ENCODE peak calls at places on chromosomes 1 and 21, in five cellular contexts. R is breast epithelium, X is transverse colon, H is A673, U is keratinocyte. G is an unnamed sample.
A peak's percentile ranks its signal among the peaks of the same experiment; 100 is the strongest.

GRCh38 chr1:227541129-227541528 is 22.2 kb upstream of the ZNF678 start:
- DNase-seq in X (no peak), R (peak; percentile 43), H (no peak), U (no peak), G (no peak)

GRCh38 chr1:16078925-16079656 is 5.6 kb upstream of the FAM131C start:
- DNase-seq in U (no peak), R (peak; percentile 82), X (peak; percentile 85), H (peak; percentile 86), G (peak; percentile 93)

GRCh38 chr1:46303872-46304326 is 401 bp downstream of the UQCRH start:
- DNase-seq in U (no peak), X (no peak), H (no peak), R (no peak), G (no peak)

GRCh38 chr21:18204931-18205330 is 39.7 kb upstream of the CHODL start:
- DNase-seq in U (no peak), X (no peak), R (no peak), H (peak; percentile 11), G (peak; percentile 39)

GRCh38 chr1:182166750-182167149 is 105.2 kb upstream of the ZNF648 start:
- DNase-seq in X (no peak), U (no peak), R (no peak), H (no peak), G (no peak)

GRCh38 chr1:55640708-55641473 is 425.7 kb upstream of the USP24 start:
- DNase-seq in H (no peak), U (no peak), X (peak; percentile 54), R (no peak), G (no peak)

GRCh38 chr1:80579055-80579454 is 1221.7 kb upstream of the ADGRL2 start:
- DNase-seq in H (no peak), U (no peak), R (no peak), X (no peak), G (no peak)

GRCh38 chr1:159580340-159580739 is 7.3 kb upstream of the APCS start:
- DNase-seq in U (no peak), R (no peak), H (no peak), X (no peak), G (no peak)

GRCh38 chr1:56453016-56453721 is 126.2 kb downstream of the PLPP3 start:
- DNase-seq in U (no peak), H (no peak), R (no peak), X (no peak), G (no peak)

GRCh38 chr1:218837051-218837450 is 336.6 kb upstream of the LYPLAL1 start:
- DNase-seq in U (no peak), H (no peak), R (no peak), X (no peak), G (no peak)

GRCh38 chr1:47186267-47187185 is 3.3 kb downstream of the PDZK1IP1 start:
- DNase-seq in X (no peak), H (no peak), R (no peak), U (no peak), G (no peak)

GRCh38 chr1:228287541-228288425 is 79.9 kb downstream of the OBSCN start:
- DNase-seq in X (no peak), R (peak; percentile 47), U (no peak), H (no peak), G (no peak)

GRCh38 chr1:56160916-56161315 is 418.4 kb downstream of the PLPP3 start:
- DNase-seq in R (no peak), X (no peak), U (no peak), H (no peak), G (no peak)

GRCh38 chr1:17168480-17168878 is 36.4 kb upstream of the PADI1 start:
- DNase-seq in X (no peak), U (no peak), H (no peak), R (no peak), G (no peak)

GRCh38 chr1:199161766-199162303 is 523.0 kb downstream of the PTPRC start:
- DNase-seq in U (no peak), R (no peak), H (peak; percentile 72), X (no peak), G (no peak)

GRCh38 chr21:44921928-44922327 is 1.2 kb upstream of the ITGB2 start:
- DNase-seq in H (no peak), U (no peak), X (no peak), R (no peak), G (no peak)

GRCh38 chr1:174883361-174883760 is 116.4 kb upstream of the CACYBP start:
- DNase-seq in X (no peak), H (peak; percentile 64), U (no peak), R (no peak), G (peak; percentile 36)

GRCh38 chr1:192554904-192555303 is 20.7 kb upstream of the RGS1 start:
- DNase-seq in U (no peak), H (no peak), R (no peak), X (no peak), G (no peak)

GRCh38 chr1:5493708-5494390 is 498.4 kb downstream of the NPHP4 start:
- DNase-seq in H (no peak), X (no peak), R (no peak), U (no peak), G (no peak)

GRCh38 chr1:31497601-31498000 is 78.7 kb upstream of the TINAGL1 start:
- DNase-seq in H (no peak), R (no peak), U (no peak), X (no peak), G (no peak)

GRCh38 chr21:21103692-21104091 is 105.5 kb downstream of the NCAM2 start:
- DNase-seq in R (no peak), H (no peak), X (no peak), U (no peak), G (no peak)

GRCh38 chr1:112317140-112317539 is 78.9 kb upstream of the CTTNBP2NL start:
- DNase-seq in X (no peak), R (no peak), H (no peak), U (no peak), G (peak; percentile 87)

GRCh38 chr1:24009406-24009805 is 29.3 kb upstream of the SRSF10 start:
- DNase-seq in X (no peak), U (no peak), H (no peak), R (no peak), G (no peak)

GRCh38 chr21:31310750-31311149 is 33.3 kb downstream of the TIAM1 start:
- DNase-seq in R (no peak), H (no peak), X (no peak), U (peak; percentile 30), G (no peak)

GRCh38 chr1:54990916-54991315 is 7.8 kb upstream of the BSND start:
- DNase-seq in U (no peak), X (no peak), R (no peak), H (no peak), G (no peak)

GRCh38 chr1:228297242-228297641 is 89.4 kb downstream of the OBSCN start:
- DNase-seq in U (no peak), H (no peak), X (no peak), R (no peak), G (no peak)

GRCh38 chr1:205374205-205375078 is 17.7 kb upstream of the KLHDC8A start:
- DNase-seq in R (no peak), X (no peak), U (no peak), H (no peak), G (no peak)

GRCh38 chr1:233908092-233908491 is 3.6 kb downstream of the SLC35F3 start:
- DNase-seq in H (no peak), X (no peak), R (no peak), U (no peak), G (no peak)

GRCh38 chr1:103948526-103948925 is 198.8 kb downstream of the AMY1C start:
- DNase-seq in U (no peak), R (no peak), X (no peak), H (peak; percentile 18), G (peak; percentile 22)
- H3K4me1 ChIP-seq in U (no peaks in the 10 kb centered on the region), R (no peaks in the 10 kb centered on the region), X (no peaks in the 10 kb centered on the region), H (no peaks in the 10 kb centered on the region), G (no peaks in the 10 kb centered on the region)

DNA sequence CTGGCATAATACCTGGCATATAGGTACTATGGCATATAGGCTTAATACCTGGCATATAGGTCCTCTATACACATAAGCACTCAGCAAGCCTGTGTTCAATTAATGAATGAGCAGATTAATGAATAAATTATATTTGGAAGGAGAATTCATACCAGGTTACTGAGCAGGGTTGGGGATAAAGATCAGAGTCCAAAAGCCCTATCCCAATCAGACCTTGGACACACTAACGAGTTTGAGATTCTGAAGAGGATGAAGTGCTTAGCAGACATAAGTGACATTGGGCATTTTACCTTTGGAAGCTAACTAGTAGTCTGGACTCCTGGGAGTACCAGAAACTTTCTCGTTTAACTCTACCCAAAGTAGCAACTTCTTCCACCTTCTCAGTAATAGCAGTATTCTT is 63.3 kb upstream of the ARHGAP29 start:
- DNase-seq in H (no peak), U (no peak), X (no peak), R (no peak), G (no peak)
- H3K27ac ChIP-seq in H (no peak overlapping the region), U (peak overlapping the region; percentile 73), X (no peak overlapping the region), R (peak overlapping the region; percentile 88), G (no peak overlapping the region)

DNA sequence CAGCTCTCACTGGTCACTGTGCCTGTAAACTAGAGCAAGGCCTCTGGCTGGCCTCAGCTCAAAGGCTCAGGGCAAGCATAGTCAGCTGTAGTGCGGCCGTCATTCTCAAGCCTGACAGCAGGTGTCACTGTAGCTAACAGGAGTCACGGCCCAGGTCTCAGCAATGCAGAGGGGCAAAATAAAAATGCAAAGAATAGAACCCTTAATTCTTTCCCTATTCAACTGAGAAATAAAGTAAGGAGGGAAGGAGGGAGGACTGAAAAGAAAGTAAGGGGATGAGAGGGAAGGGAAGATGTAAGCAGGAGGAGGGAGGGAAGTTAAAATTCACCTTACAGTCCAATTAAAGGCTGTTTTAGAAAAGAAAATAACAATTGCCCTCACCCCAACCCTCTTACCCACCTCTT is 106.1 kb downstream of the KIAA0319L start:
- DNase-seq in R (peak; percentile 73), X (peak; percentile 79), U (no peak), H (peak; percentile 76), G (peak; percentile 78)
- H3K4me1 ChIP-seq in R (peaks cover 20% of the 10 kb centered on the region), X (peaks cover 13% of the 10 kb centered on the region), U (peaks cover 26% of the 10 kb centered on the region), H (peaks cover 24% of the 10 kb centered on the region), G (no peaks in the 10 kb centered on the region)

GRCh38 chr1:70415882-70416281 is 4.8 kb downstream of the CTH start:
- DNase-seq in X (no peak), U (no peak), R (no peak), H (no peak), G (no peak)
- H3K27ac ChIP-seq in X (no peak overlapping the region), U (no peak overlapping the region), R (no peak overlapping the region), H (no peak overlapping the region), G (no peak overlapping the region)

G was measured in SJCRH30.